ENCODE peak calls at places on chromosomes 13 and 19, in eight cellular contexts. One of them, this sample, is unnamed.

GRCh38 chr19:2429917-2430570 is 2.7 kb upstream of the TIMM13 start:
- DNase-seq in cardiac muscle cell: no peak
- DNase-seq in BE2C: peak; percentile 33
- DNase-seq in heart left ventricle: no peak
- DNase-seq in Peyer's patch: no peak
- DNase-seq in heart right ventricle: no peak
- DNase-seq in mammary epithelial cell: no peak
- DNase-seq in CD8-positive, alpha-beta T cell: no peak
- DNase-seq in this sample: no peak

GRCh38 chr19:5622465-5623396 is at the start of the genes SAFB and SAFB2:
- DNase-seq in cardiac muscle cell: peak; percentile 100
- DNase-seq in BE2C: peak; percentile 99
- DNase-seq in heart left ventricle: peak; percentile 100
- DNase-seq in Peyer's patch: peak; percentile 96
- DNase-seq in heart right ventricle: peak; percentile 99
- DNase-seq in mammary epithelial cell: peak; percentile 99
- DNase-seq in CD8-positive, alpha-beta T cell: peak; percentile 99
- DNase-seq in this sample: peak; percentile 97

GRCh38 chr19:1490020-1490310 is 185 bp downstream of the PCSK4 start:
- DNase-seq in cardiac muscle cell: no peak
- DNase-seq in BE2C: no peak
- DNase-seq in heart left ventricle: no peak
- DNase-seq in Peyer's patch: no peak
- DNase-seq in heart right ventricle: no peak
- DNase-seq in mammary epithelial cell: no peak
- DNase-seq in CD8-positive, alpha-beta T cell: no peak
- DNase-seq in this sample: no peak

GRCh38 chr13:51283361-51283760 is 56.1 kb upstream of the SERPINE3 start:
- DNase-seq in cardiac muscle cell: no peak
- DNase-seq in BE2C: no peak
- DNase-seq in heart left ventricle: no peak
- DNase-seq in Peyer's patch: no peak
- DNase-seq in heart right ventricle: no peak
- DNase-seq in mammary epithelial cell: no peak
- DNase-seq in CD8-positive, alpha-beta T cell: no peak
- DNase-seq in this sample: no peak

GRCh38 chr19:44891016-44891882 is at the start of gene TOMM40:
- DNase-seq in cardiac muscle cell: no peak
- DNase-seq in BE2C: no peak
- DNase-seq in heart left ventricle: peak; percentile 100
- DNase-seq in Peyer's patch: peak; percentile 100
- DNase-seq in heart right ventricle: no peak
- DNase-seq in mammary epithelial cell: no peak
- DNase-seq in CD8-positive, alpha-beta T cell: no peak
- DNase-seq in this sample: no peak

GRCh38 chr13:109572389-109572788 is 214.0 kb downstream of the IRS2 start:
- DNase-seq in cardiac muscle cell: no peak
- DNase-seq in BE2C: no peak
- DNase-seq in heart left ventricle: no peak
- DNase-seq in Peyer's patch: no peak
- DNase-seq in heart right ventricle: no peak
- DNase-seq in mammary epithelial cell: no peak
- DNase-seq in CD8-positive, alpha-beta T cell: no peak
- DNase-seq in this sample: no peak

GRCh38 chr19:18594096-18594823 is 5.7 kb downstream of the REX1BD start:
- DNase-seq in cardiac muscle cell: peak; percentile 90
- DNase-seq in BE2C: peak; percentile 86
- DNase-seq in heart left ventricle: peak; percentile 74
- DNase-seq in Peyer's patch: peak; percentile 77
- DNase-seq in heart right ventricle: peak; percentile 62
- DNase-seq in mammary epithelial cell: peak; percentile 62
- DNase-seq in CD8-positive, alpha-beta T cell: peak; percentile 85
- DNase-seq in this sample: no peak

GRCh38 chr19:35879770-35880317 is 11.5 kb downstream of the APLP1 start:
- DNase-seq in cardiac muscle cell: peak; percentile 92
- DNase-seq in BE2C: peak; percentile 87
- DNase-seq in heart left ventricle: peak; percentile 95
- DNase-seq in Peyer's patch: peak; percentile 56
- DNase-seq in heart right ventricle: peak; percentile 91
- DNase-seq in mammary epithelial cell: peak; percentile 86
- DNase-seq in CD8-positive, alpha-beta T cell: peak; percentile 79
- DNase-seq in this sample: peak; percentile 89

GRCh38 chr13:44763604-44764311 is 187.6 kb upstream of the TSC22D1 start:
- DNase-seq in cardiac muscle cell: peak; percentile 45
- DNase-seq in BE2C: peak; percentile 28
- DNase-seq in heart left ventricle: peak; percentile 40
- DNase-seq in Peyer's patch: no peak
- DNase-seq in heart right ventricle: peak; percentile 16
- DNase-seq in mammary epithelial cell: peak; percentile 50
- DNase-seq in CD8-positive, alpha-beta T cell: no peak
- DNase-seq in this sample: no peak

GRCh38 chr13:110163020-110163658 is 143.8 kb downstream of the COL4A1 start:
- DNase-seq in cardiac muscle cell: no peak
- DNase-seq in BE2C: no peak
- DNase-seq in heart left ventricle: no peak
- DNase-seq in Peyer's patch: no peak
- DNase-seq in heart right ventricle: no peak
- DNase-seq in mammary epithelial cell: no peak
- DNase-seq in CD8-positive, alpha-beta T cell: no peak
- DNase-seq in this sample: no peak

GRCh38 chr19:46787331-46788100 is 878 bp downstream of the SLC1A5 start:
- DNase-seq in cardiac muscle cell: peak; percentile 89
- DNase-seq in BE2C: peak; percentile 84
- DNase-seq in heart left ventricle: peak; percentile 78
- DNase-seq in Peyer's patch: peak; percentile 38
- DNase-seq in heart right ventricle: peak; percentile 44
- DNase-seq in mammary epithelial cell: peak; percentile 59
- DNase-seq in CD8-positive, alpha-beta T cell: peak; percentile 60
- DNase-seq in this sample: no peak
- H3K4me1 ChIP-seq in cardiac muscle cell: peaks cover 9% of the 10 kb centered on the region
- H3K4me1 ChIP-seq in BE2C: peaks cover 3% of the 10 kb centered on the region
- H3K4me1 ChIP-seq in heart left ventricle: peaks cover 38% of the 10 kb centered on the region
- H3K4me1 ChIP-seq in Peyer's patch: peaks cover 14% of the 10 kb centered on the region
- H3K4me1 ChIP-seq in heart right ventricle: peaks cover 40% of the 10 kb centered on the region
- H3K4me1 ChIP-seq in mammary epithelial cell: peaks cover 32% of the 10 kb centered on the region
- H3K4me1 ChIP-seq in CD8-positive, alpha-beta T cell: peaks cover 60% of the 10 kb centered on the region
- H3K4me1 ChIP-seq in this sample: peaks cover 3% of the 10 kb centered on the region

DNA sequence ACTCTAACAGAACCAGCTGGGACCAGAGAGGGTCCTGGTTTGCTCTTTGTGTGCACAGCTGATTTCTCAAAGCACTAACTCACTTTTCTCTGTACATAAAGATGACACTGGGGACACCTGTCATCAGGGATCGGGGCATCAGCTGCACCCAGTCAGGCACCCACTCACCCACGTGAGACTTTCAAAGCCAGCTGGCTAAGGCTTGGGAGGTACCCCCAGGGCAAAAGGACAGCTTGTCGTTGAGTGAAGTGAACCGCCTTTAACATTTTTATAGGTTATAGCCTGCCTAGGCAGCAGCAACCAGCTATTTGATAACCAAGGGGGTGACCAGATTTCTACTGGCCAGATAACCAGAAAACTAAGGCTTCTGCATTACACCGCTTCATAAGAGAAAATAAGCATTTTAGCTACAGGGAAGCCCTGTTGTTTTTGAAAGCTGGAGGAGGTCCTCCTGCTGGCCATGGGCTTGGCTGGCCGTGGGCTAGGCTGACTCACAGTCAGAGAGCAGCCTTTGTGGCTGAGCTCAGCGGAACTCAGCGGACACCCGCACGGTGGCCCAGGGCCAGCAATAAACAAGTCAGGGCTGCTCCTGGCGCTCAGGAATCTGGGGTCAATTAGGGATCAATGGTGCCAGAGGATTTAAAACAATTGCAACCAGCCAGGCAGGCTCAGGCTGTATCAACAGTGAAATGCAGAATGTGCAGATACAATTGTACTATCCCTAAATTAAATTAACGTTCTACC is 57.1 kb downstream of the ALOX5AP start:
- DNase-seq in cardiac muscle cell: peak; percentile 96
- DNase-seq in BE2C: peak; percentile 88
- DNase-seq in heart left ventricle: peak; percentile 86
- DNase-seq in Peyer's patch: no peak
- DNase-seq in heart right ventricle: peak; percentile 56
- DNase-seq in mammary epithelial cell: peak; percentile 91
- DNase-seq in CD8-positive, alpha-beta T cell: peak; percentile 36
- DNase-seq in this sample: peak; percentile 87
- TF ChIP-seq CTCF in cardiac muscle cell: peak; percentile 69
- TF ChIP-seq CTCF in BE2C: peak; percentile 22
- TF ChIP-seq CTCF in heart left ventricle: no peak
- TF ChIP-seq CTCF in Peyer's patch: no peak
- TF ChIP-seq CTCF in heart right ventricle: peak; percentile 31
- TF ChIP-seq CTCF in mammary epithelial cell: peak; percentile 1
- TF ChIP-seq CTCF in CD8-positive, alpha-beta T cell: no peak
- TF ChIP-seq CTCF in this sample: peak; percentile 46

GRCh38 chr19:3555653-3556422 is 1.5 kb downstream of the MFSD12 start:
- DNase-seq in cardiac muscle cell: no peak
- DNase-seq in BE2C: no peak
- DNase-seq in heart left ventricle: no peak
- DNase-seq in Peyer's patch: no peak
- DNase-seq in heart right ventricle: no peak
- DNase-seq in mammary epithelial cell: no peak
- DNase-seq in CD8-positive, alpha-beta T cell: no peak
- DNase-seq in this sample: no peak
- H3K4me3 ChIP-seq in cardiac muscle cell: no peak overlapping the region
- H3K4me3 ChIP-seq in BE2C: peak overlapping the region; percentile 71
- H3K4me3 ChIP-seq in heart left ventricle: peak overlapping the region; percentile 98
- H3K4me3 ChIP-seq in Peyer's patch: peak overlapping the region; percentile 94
- H3K4me3 ChIP-seq in heart right ventricle: peak overlapping the region; percentile 96
- H3K4me3 ChIP-seq in mammary epithelial cell: peak overlapping the region; percentile 82
- H3K4me3 ChIP-seq in CD8-positive, alpha-beta T cell: peak overlapping the region; percentile 95
- H3K4me3 ChIP-seq in this sample: peak overlapping the region; percentile 90

GRCh38 chr19:46412983-46413261 is 442 bp downstream of the CCDC8 start:
- DNase-seq in cardiac muscle cell: no peak
- DNase-seq in BE2C: no peak
- DNase-seq in heart left ventricle: no peak
- DNase-seq in Peyer's patch: no peak
- DNase-seq in heart right ventricle: no peak
- DNase-seq in mammary epithelial cell: no peak
- DNase-seq in CD8-positive, alpha-beta T cell: no peak
- DNase-seq in this sample: no peak
- H3K4me1 ChIP-seq in cardiac muscle cell: peaks cover 29% of the 10 kb centered on the region
- H3K4me1 ChIP-seq in BE2C: peaks cover 3% of the 10 kb centered on the region
- H3K4me1 ChIP-seq in heart left ventricle: peaks cover 41% of the 10 kb centered on the region
- H3K4me1 ChIP-seq in Peyer's patch: no peaks in the 10 kb centered on the region
- H3K4me1 ChIP-seq in heart right ventricle: peaks cover 59% of the 10 kb centered on the region
- H3K4me1 ChIP-seq in mammary epithelial cell: peaks cover 32% of the 10 kb centered on the region
- H3K4me1 ChIP-seq in CD8-positive, alpha-beta T cell: peaks cover 10% of the 10 kb centered on the region
- H3K4me1 ChIP-seq in this sample: peaks cover 36% of the 10 kb centered on the region

DNA sequence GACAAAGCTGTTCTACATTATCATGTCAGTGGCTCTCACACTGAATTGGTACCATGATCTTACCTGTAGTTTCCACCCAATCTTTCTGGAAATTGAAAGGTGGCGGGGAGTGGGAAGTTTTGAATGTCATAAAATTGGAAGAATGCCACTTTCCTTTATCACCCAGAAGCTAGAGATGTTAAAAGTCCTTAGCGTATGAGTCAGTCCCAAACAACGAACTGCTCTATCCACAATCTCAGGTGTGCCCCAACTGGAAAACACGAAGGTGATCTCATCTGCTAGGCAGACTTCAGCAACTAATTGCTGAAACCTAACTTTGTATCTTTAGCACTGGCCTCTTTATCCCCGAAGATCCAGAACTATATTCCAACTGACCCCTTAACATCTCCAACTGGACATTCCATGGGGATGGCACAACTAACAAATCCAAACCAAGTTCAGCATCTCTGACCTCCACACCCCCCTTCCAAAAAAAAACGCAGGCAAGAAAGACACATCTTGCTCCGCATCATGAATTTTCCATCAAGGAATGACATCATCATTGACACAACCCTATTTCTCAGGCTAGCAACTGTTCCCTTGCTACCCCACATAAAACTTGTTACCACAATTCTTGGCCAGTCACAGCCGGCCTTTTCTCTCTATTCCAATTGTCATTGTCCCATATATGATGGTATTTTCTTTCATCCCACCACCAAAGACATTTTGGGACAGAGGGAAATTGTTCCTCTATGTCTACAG is 175.4 kb downstream of the KLF12 start:
- DNase-seq in cardiac muscle cell: no peak
- DNase-seq in BE2C: no peak
- DNase-seq in heart left ventricle: no peak
- DNase-seq in Peyer's patch: no peak
- DNase-seq in heart right ventricle: no peak
- DNase-seq in mammary epithelial cell: peak; percentile 68
- DNase-seq in CD8-positive, alpha-beta T cell: no peak
- DNase-seq in this sample: no peak
- TF ChIP-seq CTCF in cardiac muscle cell: no peak
- TF ChIP-seq CTCF in BE2C: no peak
- TF ChIP-seq CTCF in heart left ventricle: no peak
- TF ChIP-seq CTCF in Peyer's patch: no peak
- TF ChIP-seq CTCF in heart right ventricle: no peak
- TF ChIP-seq CTCF in mammary epithelial cell: no peak
- TF ChIP-seq CTCF in CD8-positive, alpha-beta T cell: no peak
- TF ChIP-seq CTCF in this sample: no peak

This sample was measured in ascending aorta.